ENCODE peak calls at places on chromosomes 12 and 14, in five cellular contexts. T is HCT116, B is HepG2, Q is GM12878, P is SK-N-SH. Z is an unnamed sample.

GRCh38 chr14:56271988-56272387 is 153.8 kb downstream of the PELI2 start:
- DNase-seq in T (no peak), B (no peak), Q (no peak), P (no peak), Z (no peak)

GRCh38 chr12:46450279-46450748 is 77.7 kb upstream of the SLC38A2 start:
- DNase-seq in T (no peak), B (no peak), Q (no peak), P (no peak), Z (no peak)

GRCh38 chr14:103319422-103319821 is 14.6 kb upstream of the EIF5 start:
- DNase-seq in T (no peak), B (no peak), Q (peak; percentile 33), P (no peak), Z (no peak)

GRCh38 chr12:46774011-46774633 is 51.7 kb downstream of the SLC38A4 start:
- DNase-seq in T (no peak), B (no peak), Q (no peak), P (no peak), Z (no peak)

GRCh38 chr12:131867891-131868675 is 26.3 kb upstream of the ULK1 start:
- DNase-seq in T (no peak), B (no peak), Q (no peak), P (peak; percentile 26), Z (no peak)

GRCh38 chr14:103584326-103584915 is 21.7 kb downstream of the COA8 start:
- DNase-seq in T (no peak), B (no peak), Q (no peak), P (no peak), Z (no peak)

GRCh38 chr14:43687866-43688265 is 819.2 kb downstream of the FSCB start:
- DNase-seq in T (no peak), B (no peak), Q (no peak), P (no peak), Z (no peak)

GRCh38 chr14:24840204-24840893 is 206.4 kb upstream of the GZMB start:
- DNase-seq in T (no peak), B (peak; percentile 84), Q (no peak), P (no peak), Z (no peak)

GRCh38 chr14:105301103-105301914 is 508 bp upstream of the BRF1 start:
- DNase-seq in T (peak; percentile 89), B (peak; percentile 90), Q (peak; percentile 78), P (peak; percentile 99), Z (peak; percentile 37)

GRCh38 chr14:104865631-104866441 is 768 bp downstream of the CEP170B start:
- DNase-seq in T (peak; percentile 8), B (no peak), Q (no peak), P (peak; percentile 80), Z (no peak)

GRCh38 chr12:92078167-92079053 is 67.2 kb downstream of the BTG1 start:
- DNase-seq in T (peak; percentile 12), B (no peak), Q (no peak), P (no peak), Z (peak; percentile 74)

GRCh38 chr14:29220077-29220476 is 453.5 kb downstream of the FOXG1 start:
- DNase-seq in T (no peak), B (no peak), Q (no peak), P (no peak), Z (no peak)

GRCh38 chr12:75196865-75197264 is 12.8 kb downstream of the KCNC2 start:
- DNase-seq in T (no peak), B (no peak), Q (no peak), P (no peak), Z (no peak)

GRCh38 chr12:27822076-27822712 is 42.2 kb upstream of the MANSC4 start:
- DNase-seq in T (peak; percentile 22), B (no peak), Q (peak; percentile 69), P (no peak), Z (no peak)

GRCh38 chr14:95500772-95501401 is 15.6 kb downstream of the SYNE3 start:
- DNase-seq in T (no peak), B (no peak), Q (no peak), P (no peak), Z (no peak)
- H3K9ac ChIP-seq in T (no peak overlapping the region), B (peak overlapping the region; percentile 21), Q (no peak overlapping the region), P (no peak overlapping the region), Z (no peak overlapping the region)

DNA sequence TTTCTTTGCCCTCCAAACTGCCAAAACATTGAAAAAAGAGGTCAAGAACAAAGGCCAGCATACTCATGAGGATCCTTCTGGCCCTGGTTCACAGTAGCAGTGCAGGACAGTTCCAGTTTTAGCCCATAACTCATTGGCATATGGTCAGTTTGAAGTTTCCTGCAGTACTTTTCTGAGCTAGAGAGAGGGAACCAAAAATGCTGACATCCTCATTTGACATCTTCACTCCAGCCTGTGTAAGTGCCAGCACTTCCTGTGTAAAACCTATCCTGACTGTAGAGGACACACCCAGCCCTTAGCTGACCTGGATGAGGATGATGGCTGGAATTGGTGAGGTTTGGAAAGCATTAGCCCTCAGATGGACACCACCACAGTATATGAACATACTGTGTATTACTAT is 84.1 kb downstream of the FGD4 start:
- DNase-seq in T (no peak), B (no peak), Q (no peak), P (no peak), Z (no peak)
- TF ChIP-seq POLR2AphosphoS5 in T (no peak), B (no peak), Q (no peak), P (no peak), Z (no peak)

DNA sequence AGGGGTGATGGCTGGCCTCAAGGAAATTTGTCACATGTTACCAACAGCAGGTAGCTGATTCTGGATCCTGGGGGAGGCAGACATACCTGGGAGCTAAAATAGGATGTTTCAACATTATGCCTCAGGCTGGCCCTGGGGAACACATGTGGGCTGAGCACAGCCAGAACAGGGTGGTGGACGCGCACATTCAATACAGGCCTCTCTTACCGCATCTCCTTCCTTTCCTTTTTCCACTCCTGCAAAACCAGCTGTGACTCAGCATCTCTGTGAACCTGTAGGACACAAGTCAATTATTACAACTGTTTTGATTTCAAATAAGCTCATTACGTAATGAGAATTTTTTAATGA is 61.0 kb downstream of the NT5DC3 start:
- DNase-seq in T (no peak), B (no peak), Q (no peak), P (no peak), Z (no peak)
- H3K9ac ChIP-seq in T (no peak overlapping the region), B (no peak overlapping the region), Q (no peak overlapping the region), P (no peak overlapping the region), Z (no peak overlapping the region)

GRCh38 chr14:67360469-67361206 is 510 bp downstream of the EIF2S1 start:
- DNase-seq in T (no peak), B (peak; percentile 5), Q (no peak), P (no peak), Z (no peak)
- TF ChIP-seq POLR2AphosphoS5 in T (no peak), B (no peak), Q (no peak), P (no peak), Z (no peak)

DNA sequence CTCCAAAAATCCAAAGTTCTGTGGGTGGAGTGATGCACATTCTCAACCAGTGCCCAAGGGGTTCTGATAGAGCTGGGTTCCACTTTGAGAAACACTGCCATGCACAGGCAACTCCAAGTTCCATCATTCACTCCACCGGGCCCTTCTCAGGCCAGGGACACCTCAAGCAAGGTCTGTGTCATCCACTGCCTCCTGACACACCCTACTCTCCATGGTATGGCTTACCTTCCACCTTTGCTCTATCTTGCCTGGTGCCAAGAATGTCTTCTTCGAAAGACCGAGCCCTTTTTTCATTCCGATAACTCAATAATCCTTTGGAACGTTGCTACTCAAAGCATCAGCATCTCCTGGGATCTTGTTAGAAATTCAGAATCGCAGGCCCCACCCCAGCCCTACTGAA is 66.7 kb downstream of the VCPKMT start:
- DNase-seq in T (no peak), B (no peak), Q (no peak), P (no peak), Z (no peak)
- H3K9ac ChIP-seq in T (no peak overlapping the region), B (no peak overlapping the region), Q (no peak overlapping the region), P (no peak overlapping the region), Z (no peak overlapping the region)

GRCh38 chr12:53585726-53586125 is 40.5 kb downstream of the ATF7 start:
- DNase-seq in T (no peak), B (no peak), Q (no peak), P (no peak), Z (no peak)
- TF ChIP-seq POLR2AphosphoS5 in T (no peak), B (no peak), Q (no peak), P (no peak), Z (no peak)

DNA sequence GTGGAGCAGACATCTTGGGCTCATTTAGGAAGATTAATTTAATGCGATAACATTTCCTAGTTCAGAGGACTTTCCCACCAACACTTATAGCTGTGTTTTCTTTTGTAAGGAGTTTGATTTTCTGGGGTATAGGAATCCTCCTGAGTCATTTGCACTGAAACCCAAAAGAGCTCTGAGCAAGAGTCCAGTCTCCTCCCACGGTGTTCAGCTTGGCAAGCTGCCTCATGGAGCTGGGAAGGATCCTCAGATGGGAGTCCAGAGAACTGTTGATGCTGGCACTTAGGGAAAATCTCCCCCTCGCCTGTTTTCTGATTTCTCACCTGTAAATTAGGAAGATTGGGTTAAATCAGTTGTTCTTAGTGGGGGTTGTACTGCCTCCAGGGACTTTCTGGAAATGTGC is 150.5 kb downstream of the ADCK1 start:
- DNase-seq in T (no peak), B (no peak), Q (no peak), P (no peak), Z (no peak)
- H3K9ac ChIP-seq in T (no peak overlapping the region), B (no peak overlapping the region), Q (no peak overlapping the region), P (no peak overlapping the region), Z (no peak overlapping the region)